ENCODE peak calls at places on chromosomes 12 and 14, in eight cellular contexts. V, B, T, C, K, N, F and X are unnamed samples. For H3K4me1, the result is how much of the 10 kb centered on the place peaks cover.

GRCh38 chr12:9647825-9648700 is 21.4 kb upstream of the CLEC2D start:
- DNase-seq in T (peak), F (peak), K (peak), N (peak), C (peak), V (peak), B (peak), X (peak)

GRCh38 chr14:89720741-89721315 is 233.7 kb downstream of the EFCAB11 start:
- DNase-seq in C (peak), F (no peak), N (peak), K (no peak), B (no peak), T (peak), V (no peak), X (no peak)

GRCh38 chr12:107467716-107468115 is 217.9 kb upstream of the PWP1 start:
- DNase-seq in C (no peak), K (no peak), T (no peak), F (no peak), N (no peak), V (no peak), B (no peak), X (no peak)

GRCh38 chr12:131434208-131435125 is 276.4 kb upstream of the SFSWAP start:
- DNase-seq in N (no peak), C (no peak), T (no peak), K (no peak), V (no peak), F (no peak), B (no peak), X (no peak)

GRCh38 chr12:116594325-116595038 is 35.3 kb downstream of the MAP1LC3B2 start:
- DNase-seq in C (no peak), T (peak), F (peak), V (no peak), N (peak), B (no peak), K (no peak), X (peak)

GRCh38 chr12:542290-543113 is 82.8 kb downstream of the B4GALNT3 start:
- DNase-seq in N (no peak), T (no peak), K (no peak), V (no peak), C (no peak), B (no peak), F (no peak), X (no peak)

GRCh38 chr14:34065690-34066391 is 115.0 kb upstream of the EGLN3 start:
- DNase-seq in B (no peak), V (no peak), N (no peak), K (no peak), T (no peak), F (no peak), C (no peak), X (no peak)

GRCh38 chr12:110937104-110937641 is 16.8 kb upstream of the MYL2 start:
- DNase-seq in C (peak), T (no peak), B (peak), K (peak), V (peak), N (peak), F (peak), X (peak)

GRCh38 chr12:113103756-113104450 is 31.7 kb downstream of the RASAL1 start:
- DNase-seq in B (no peak), V (no peak), K (no peak), T (no peak), C (no peak), N (peak), F (peak), X (peak)

GRCh38 chr14:105086833-105087307 is 21.6 kb upstream of the GPR132 start:
- DNase-seq in C (peak), T (peak), F (peak), V (peak), B (peak), N (peak), K (peak), X (peak)

GRCh38 chr12:132561784-132562156 is 48.6 kb downstream of the LRCOL1 start:
- DNase-seq in B (peak), V (peak), C (no peak), K (peak), F (no peak), N (no peak), T (no peak), X (no peak)

GRCh38 chr12:131683266-131684014 is 27.4 kb upstream of the SFSWAP start:
- DNase-seq in V (no peak), F (no peak), T (no peak), N (no peak), K (no peak), B (no peak), C (no peak), X (no peak)

GRCh38 chr14:19823178-19823577 is 19.6 kb downstream of the OR4N2 start:
- DNase-seq in K (no peak), T (no peak), C (no peak), N (no peak), F (no peak), B (no peak), V (peak), X (no peak)

GRCh38 chr14:23015618-23016017 is 5.7 kb upstream of the C14orf93 start:
- DNase-seq in K (no peak), V (no peak), B (no peak), F (no peak), N (no peak), T (no peak), C (no peak), X (no peak)

GRCh38 chr14:94573706-94574105 is 7.5 kb upstream of the SERPINA5 start:
- DNase-seq in T (no peak), K (no peak), F (no peak), C (peak), B (no peak), V (no peak), N (no peak), X (no peak)

GRCh38 chr12:69821441-69822204 is 3.4 kb upstream of the MYRFL start:
- DNase-seq in V (peak), K (peak), T (no peak), B (no peak), C (no peak), F (no peak), N (no peak), X (no peak)

GRCh38 chr14:92902726-92903125 is 20.2 kb upstream of the CHGA start:
- DNase-seq in K (no peak), B (no peak), N (no peak), V (no peak), F (no peak), C (no peak), T (no peak), X (no peak)

GRCh38 chr12:106331594-106331993 is 26.0 kb upstream of the POLR3B start:
- DNase-seq in F (no peak), N (no peak), T (no peak), B (no peak), K (no peak), C (no peak), V (no peak), X (no peak)

GRCh38 chr12:45290218-45290609 is 74.3 kb downstream of the ANO6 start:
- DNase-seq in F (no peak), V (peak), T (no peak), N (no peak), B (no peak), C (no peak), K (peak), X (no peak)

GRCh38 chr14:104876251-104876699 is 11.2 kb downstream of the CEP170B start:
- DNase-seq in B (peak), T (no peak), V (peak), K (no peak), F (peak), N (peak), C (no peak), X (peak)

GRCh38 chr12:111766608-111767361 is at the start of gene ALDH2:
- DNase-seq in B (peak), N (peak), C (peak), K (peak), V (peak), F (peak), T (peak), X (peak)

GRCh38 chr14:49484180-49484579 is 102.0 kb downstream of the RPS29 start:
- DNase-seq in N (no peak), C (no peak), T (no peak), B (no peak), F (no peak), V (no peak), K (no peak), X (no peak)

GRCh38 chr12:80607361-80608135 is 99.9 kb upstream of the MYF6 start:
- DNase-seq in V (no peak), T (no peak), N (no peak), K (peak), B (no peak), F (no peak), C (no peak), X (no peak)

GRCh38 chr14:41280745-41281144 is 325.9 kb upstream of the LRFN5 start:
- DNase-seq in K (peak), F (no peak), N (no peak), V (peak), B (no peak), C (no peak), T (no peak), X (no peak)

GRCh38 chr14:70934084-70934483 is 26.8 kb downstream of the PCNX1 start:
- DNase-seq in K (no peak), T (no peak), B (no peak), V (peak), F (no peak), C (no peak), N (no peak), X (no peak)

GRCh38 chr12:96219700-96220206 is 25.6 kb downstream of the ELK3 start:
- DNase-seq in N (no peak), K (no peak), C (no peak), V (peak), T (no peak), F (no peak), B (peak), X (peak)

GRCh38 chr12:79927772-79928474 is 7.0 kb downstream of the PPP1R12A start:
- DNase-seq in N (peak), B (no peak), V (peak), C (no peak), F (no peak), K (no peak), T (no peak), X (peak)

GRCh38 chr12:113261847-113262470 is 40.7 kb downstream of the TPCN1 start:
- DNase-seq in C (no peak), N (peak), K (no peak), F (no peak), T (no peak), B (no peak), V (no peak), X (no peak)

GRCh38 chr14:64953310-64953654 is 10.7 kb upstream of the GPX2 start:
- DNase-seq in F (no peak), K (no peak), C (no peak), N (no peak), T (no peak), V (no peak), B (no peak), X (no peak)

GRCh38 chr14:79278798-79279644 is 932.3 kb downstream of the DIO2 start:
- DNase-seq in N (no peak), V (peak), T (peak), K (peak), C (peak), B (peak), F (peak), X (peak)

GRCh38 chr12:128524439-128524838 is 257.5 kb downstream of the TMEM132C start:
- DNase-seq in C (no peak), N (no peak), F (no peak), V (no peak), B (no peak), T (no peak), K (no peak), X (no peak)

GRCh38 chr14:55133416-55133815 is 4.4 kb downstream of the LGALS3 start:
- DNase-seq in B (no peak), V (peak), N (no peak), T (no peak), F (no peak), C (no peak), K (peak), X (no peak)

GRCh38 chr12:75474121-75474520 is 6.4 kb upstream of the GLIPR1 start:
- DNase-seq in C (no peak), T (no peak), F (no peak), V (no peak), N (no peak), K (no peak), B (no peak), X (no peak)

GRCh38 chr12:53500119-53500775 is 836 bp upstream of the TARBP2 start:
- DNase-seq in T (peak), B (no peak), K (no peak), N (no peak), C (peak), V (peak), F (peak), X (peak)

GRCh38 chr14:70663707-70664179 is 22.0 kb downstream of the TTC9 start:
- DNase-seq in C (no peak), V (peak), K (no peak), N (no peak), B (no peak), T (no peak), F (no peak), X (no peak)

GRCh38 chr12:68279227-68280054 is 26.0 kb upstream of the IL22 start:
- DNase-seq in C (no peak), B (no peak), V (no peak), N (no peak), F (no peak), T (no peak), K (no peak), X (no peak)

GRCh38 chr12:59372971-59373370 is 222.9 kb upstream of the SLC16A7 start:
- DNase-seq in B (no peak), V (peak), N (no peak), C (no peak), T (no peak), K (peak), F (no peak), X (no peak)

GRCh38 chr12:64193931-64194330 is 28.2 kb downstream of the KICS2 start:
- DNase-seq in N (no peak), B (no peak), F (no peak), C (no peak), K (no peak), T (no peak), V (no peak), X (no peak)

GRCh38 chr12:47783821-47784819 is 11.1 kb downstream of the SLC48A1 start:
- DNase-seq in C (no peak), T (no peak), F (no peak), N (no peak), V (no peak), K (no peak), B (no peak), X (no peak)

GRCh38 chr14:51575225-51576111 is 76.2 kb upstream of the FRMD6 start:
- DNase-seq in C (no peak), T (no peak), K (no peak), F (no peak), V (peak), B (no peak), N (no peak), X (no peak)

GRCh38 chr14:24435998-24436354 is 6.2 kb downstream of the KHNYN start:
- DNase-seq in V (no peak), B (no peak), K (no peak), C (no peak), T (no peak), N (no peak), F (no peak), X (no peak)
- H3K4me1 ChIP-seq in V (under half), B (under half), K (under half), C (under half), T (under half), N (under half), F (under half), X (under half)

GRCh38 chr12:57058454-57058853 is 8.5 kb upstream of the MYO1A start:
- DNase-seq in T (no peak), V (no peak), B (no peak), F (no peak), N (no peak), C (no peak), K (no peak), X (no peak)

GRCh38 chr12:57055834-57056233 is 5.9 kb upstream of the MYO1A start:
- DNase-seq in V (peak), B (no peak), K (no peak), N (no peak), C (no peak), T (no peak), F (no peak), X (no peak)

GRCh38 chr12:57057037-57057436 is 7.1 kb upstream of the MYO1A start:
- DNase-seq in K (no peak), V (peak), B (no peak), T (no peak), F (no peak), C (no peak), N (no peak), X (no peak)
- H3K4me1 ChIP-seq in K (under half), V (under half), B (under half), T (under half), F (under half), C (under half), N (under half), X (under half)

GRCh38 chr12:108849653-108850052 is 7.7 kb downstream of the SSH1 start:
- DNase-seq in B (no peak), C (no peak), N (no peak), K (peak), V (peak), T (no peak), F (no peak), X (no peak)
- H3K4me1 ChIP-seq in B (half or more), C (under half), N (under half), K (under half), V (half or more), T (half or more), F (under half), X (half or more)

DNA sequence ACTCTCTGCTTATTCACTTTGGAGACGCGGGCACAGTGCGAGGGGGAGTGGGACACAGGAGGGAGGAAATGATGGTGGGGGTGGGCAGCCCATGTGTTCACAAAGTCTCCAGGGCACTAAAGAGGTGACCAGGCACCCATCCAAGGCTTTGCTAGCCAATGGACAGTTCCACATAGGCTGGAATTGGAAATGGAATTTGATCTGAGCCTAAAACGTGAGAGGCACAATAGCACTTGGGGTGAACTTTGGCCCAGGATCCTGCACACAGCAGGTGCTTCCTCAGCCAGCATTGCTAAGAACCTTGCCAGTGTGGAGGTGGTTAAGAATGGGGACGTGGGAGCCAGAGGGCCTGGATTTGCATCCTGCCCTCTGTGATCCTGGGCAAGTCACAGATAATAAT is 193.8 kb downstream of the CHST11 start:
- DNase-seq in V (no peak), T (no peak), C (no peak), F (no peak), K (no peak), N (no peak), B (no peak), X (no peak)
- H3K4me1 ChIP-seq in V (under half), T (under half), C (under half), F (under half), K (under half), N (under half), B (under half), X (under half)

GRCh38 chr12:122847921-122848421 is 12.7 kb downstream of the HIP1R start:
- DNase-seq in T (no peak), V (no peak), K (no peak), F (no peak), B (no peak), C (no peak), N (no peak), X (peak)
- H3K4me1 ChIP-seq in T (under half), V (under half), K (under half), F (under half), B (under half), C (under half), N (under half), X (under half)

GRCh38 chr14:75163677-75164076 is 12.7 kb downstream of the TMED10 start:
- DNase-seq in F (no peak), C (no peak), K (no peak), N (no peak), T (no peak), V (no peak), B (no peak), X (no peak)
- H3K4me1 ChIP-seq in F (under half), C (under half), K (under half), N (under half), T (half or more), V (under half), B (under half), X (under half)